ENCODE peak calls at places on chromosome 10, in eight cellular contexts. N is neural progenitor cell, R is OCI-LY7, I is ovary, L is IMR-90, M is esophagus squamous epithelium, B is keratinocyte, W is right lobe of liver. V is an unnamed sample.

GRCh38 chr10:69069090-69070042 is 18.5 kb upstream of the SRGN start:
- DNase-seq in N (no peak), R (no peak), I (no peak), L (no peak), M (no peak), B (no peak), W (no peak), V (no peak)

GRCh38 chr10:94180576-94180975 is 182.2 kb downstream of the NOC3L start:
- DNase-seq in N (peak; percentile 57), R (no peak), I (no peak), L (no peak), M (no peak), B (no peak), W (no peak), V (no peak)

GRCh38 chr10:17802966-17803365 is 6.2 kb upstream of the MRC1 start:
- DNase-seq in N (no peak), R (no peak), I (no peak), L (peak; percentile 8), M (no peak), B (no peak), W (no peak), V (no peak)

GRCh38 chr10:124040454-124040853 is 52.9 kb downstream of the CHST15 start:
- DNase-seq in N (no peak), R (no peak), I (no peak), L (no peak), M (no peak), B (no peak), W (no peak), V (no peak)

GRCh38 chr10:47127188-47127587 is 172.8 kb upstream of the GDF10 start:
- DNase-seq in N (no peak), R (no peak), I (no peak), L (no peak), M (no peak), B (no peak), W (no peak), V (no peak)

GRCh38 chr10:10872706-10873276 is 144.9 kb upstream of the CELF2 start:
- DNase-seq in N (no peak), R (no peak), I (no peak), L (peak; percentile 19), M (no peak), B (no peak), W (no peak), V (no peak)

GRCh38 chr10:5319863-5320262 is 44.9 kb upstream of the UCN3 start:
- DNase-seq in N (no peak), R (no peak), I (no peak), L (no peak), M (no peak), B (no peak), W (no peak), V (no peak)

GRCh38 chr10:78362406-78363022 is 328.9 kb downstream of the RPS24 start:
- DNase-seq in N (no peak), R (no peak), I (no peak), L (no peak), M (no peak), B (no peak), W (no peak), V (no peak)

GRCh38 chr10:121590772-121591171 is 7.5 kb downstream of the FGFR2 start:
- DNase-seq in N (no peak), R (no peak), I (no peak), L (no peak), M (no peak), B (no peak), W (no peak), V (no peak)

GRCh38 chr10:30999084-30999712 is 32.5 kb downstream of the ZNF438 start:
- DNase-seq in N (no peak), R (no peak), I (no peak), L (peak; percentile 77), M (no peak), B (no peak), W (no peak), V (no peak)

GRCh38 chr10:63553473-63553872 is 32.3 kb downstream of the REEP3 start:
- DNase-seq in N (no peak), R (no peak), I (no peak), L (peak; percentile 9), M (no peak), B (no peak), W (no peak), V (no peak)

GRCh38 chr10:113733635-113734034 is 17.8 kb upstream of the PLEKHS1 start:
- DNase-seq in N (no peak), R (no peak), I (no peak), L (no peak), M (no peak), B (no peak), W (no peak), V (no peak)

GRCh38 chr10:124090630-124091209 is 2.7 kb downstream of the CHST15 start:
- DNase-seq in N (no peak), R (no peak), I (no peak), L (no peak), M (no peak), B (no peak), W (peak; percentile 63), V (no peak)

DNA sequence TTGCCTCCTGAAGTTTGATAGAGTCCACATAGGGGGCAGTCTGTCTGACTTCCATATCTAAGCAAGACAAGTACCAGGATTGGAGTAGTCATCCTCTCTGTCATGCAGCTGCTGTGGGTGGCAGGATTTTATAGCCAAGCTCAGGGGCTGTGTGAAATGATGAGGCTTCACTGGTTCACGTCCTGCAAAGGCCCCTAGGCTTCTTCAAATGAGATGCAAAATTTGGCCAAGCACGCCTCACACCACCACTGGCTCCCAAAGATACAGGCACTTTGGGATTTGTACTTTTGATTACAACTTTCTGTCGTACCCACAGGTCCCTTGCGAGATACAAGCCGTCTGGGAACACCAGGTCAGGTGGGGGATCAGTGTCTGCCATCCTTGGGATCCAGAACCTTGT is 67.1 kb downstream of the WDFY4 start:
- DNase-seq in N (no peak), R (no peak), I (no peak), L (no peak), M (no peak), B (no peak), W (no peak), V (no peak)
- H3K4me3 ChIP-seq in N (no peak overlapping the region), R (no peak overlapping the region), I (no peak overlapping the region), L (no peak overlapping the region), M (no peak overlapping the region), B (no peak overlapping the region), W (no peak overlapping the region), V (no peak overlapping the region)

GRCh38 chr10:21926949-21927348 is 76.6 kb downstream of the DNAJC1 start:
- DNase-seq in N (peak; percentile 17), R (no peak), I (no peak), L (peak; percentile 94), M (no peak), B (peak; percentile 85), W (no peak), V (peak; percentile 97)
- H3K4me3 ChIP-seq in N (no peak overlapping the region), R (no peak overlapping the region), I (no peak overlapping the region), L (no peak overlapping the region), M (no peak overlapping the region), B (peak overlapping the region; percentile 5), W (no peak overlapping the region), V (no peak overlapping the region)

DNA sequence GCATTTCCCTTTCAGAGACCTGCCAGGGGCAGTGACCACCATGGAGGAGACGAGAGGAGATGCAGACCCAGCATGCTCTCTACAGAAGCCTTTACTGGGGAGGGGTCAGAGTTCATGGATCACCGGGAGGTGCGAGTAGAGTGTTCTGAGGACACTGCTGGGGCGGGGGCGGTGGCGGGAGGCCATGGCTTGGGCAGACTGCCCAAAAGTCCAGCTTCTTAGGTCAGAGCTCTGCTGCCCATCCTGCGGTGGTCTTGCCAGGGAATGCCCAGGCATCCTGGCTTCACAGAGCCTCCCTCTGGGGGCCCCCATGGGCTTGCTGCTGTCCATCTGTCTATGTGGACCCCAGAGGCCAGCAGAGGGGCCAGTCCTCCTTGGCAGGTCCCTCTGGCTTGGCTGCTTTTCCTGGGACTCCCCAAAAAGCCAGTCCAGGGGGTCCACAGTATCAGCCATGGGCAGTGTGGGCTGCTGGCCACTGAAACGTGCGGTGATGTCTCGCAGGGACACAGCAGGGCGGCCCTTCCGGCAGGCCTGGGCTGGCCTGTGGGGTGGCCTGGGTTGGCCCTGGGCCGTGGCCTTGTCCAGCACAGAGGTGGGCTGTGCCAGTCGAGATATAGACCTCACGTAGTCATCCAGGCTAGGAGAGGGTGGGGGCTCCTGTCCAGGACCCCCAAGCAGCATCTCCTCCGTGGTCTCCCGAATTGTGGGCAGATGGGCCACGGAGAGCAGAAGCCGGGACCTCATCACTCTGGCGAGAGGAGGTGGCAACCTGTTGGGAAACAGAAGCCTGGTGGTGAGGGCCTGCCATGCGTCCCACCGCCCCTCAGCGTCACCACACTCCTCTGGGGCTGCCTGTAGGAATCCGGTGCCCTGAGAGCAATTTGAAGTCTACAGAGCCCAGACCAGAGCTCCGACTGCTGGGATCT is 1.1 kb downstream of the DEPP1 start:
- DNase-seq in N (no peak), R (no peak), I (no peak), L (no peak), M (no peak), B (no peak), W (peak; percentile 48), V (no peak)
- H3K4me3 ChIP-seq in N (no peak overlapping the region), R (no peak overlapping the region), I (peak overlapping the region; percentile 69), L (peak overlapping the region; percentile 55), M (peak overlapping the region; percentile 49), B (no peak overlapping the region), W (peak overlapping the region; percentile 81), V (peak overlapping the region; percentile 50)

GRCh38 chr10:25934673-25935139 is 677 bp downstream of the MYO3A start:
- DNase-seq in N (peak; percentile 71), R (no peak), I (no peak), L (no peak), M (no peak), B (no peak), W (no peak), V (no peak)
- H3K4me3 ChIP-seq in N (peak overlapping the region; percentile 56), R (no peak overlapping the region), I (no peak overlapping the region), L (no peak overlapping the region), M (peak overlapping the region; percentile 43), B (no peak overlapping the region), W (no peak overlapping the region), V (peak overlapping the region; percentile 45)